ENCODE peak calls at places on chromosomes 3 and 15, in four cellular contexts. E is HS-5; L is iPS-NIHi11; C is activated naive CD4-positive, alpha-beta T cell treated with anti-CD3 and anti-CD28 coated beads for 36 hours. B is an unnamed sample.

GRCh38 chr15:73838795-73839565 is 34.4 kb upstream of the TBC1D21 start:
- DNase-seq in E (no peak), L (no peak), C (no peak), B (peak; percentile 53)

GRCh38 chr3:171508206-171508605 is 48.0 kb upstream of the TNIK start:
- DNase-seq in C (no peak), L (no peak), E (no peak), B (no peak)

GRCh38 chr3:127019449-127019848 is 36.5 kb downstream of the PLXNA1 start:
- DNase-seq in C (no peak), E (no peak), L (no peak), B (no peak)

GRCh38 chr3:42515976-42516375 is 13.5 kb downstream of the VIPR1 start:
- DNase-seq in L (no peak), E (no peak), C (no peak), B (no peak)

GRCh38 chr15:38398134-38398533 is 55.8 kb upstream of the FAM98B start:
- DNase-seq in L (no peak), C (no peak), E (peak; percentile 97), B (no peak)

GRCh38 chr15:37860896-37861295 is 73.5 kb upstream of the TMCO5A start:
- DNase-seq in C (no peak), L (no peak), E (no peak), B (no peak)

GRCh38 chr15:50183112-50183794 is 1.3 kb downstream of the SLC27A2 start:
- DNase-seq in E (no peak), C (peak; percentile 74), L (no peak), B (no peak)

GRCh38 chr3:38725726-38726410 is 76.4 kb upstream of the SCN5A start:
- DNase-seq in L (no peak), C (no peak), E (peak; percentile 51), B (no peak)

GRCh38 chr3:139689122-139689521 is 11.3 kb upstream of the NMNAT3 start:
- DNase-seq in E (no peak), L (no peak), C (no peak), B (no peak)

GRCh38 chr3:112671930-112672715 is 31.2 kb upstream of the CCDC80 start:
- DNase-seq in E (peak; percentile 93), L (no peak), C (no peak), B (no peak)

GRCh38 chr15:43206054-43206453 is 14.8 kb downstream of the EPB42 start:
- DNase-seq in E (no peak), L (no peak), C (no peak), B (no peak)

GRCh38 chr3:18998069-18998468 is 150.2 kb upstream of the KCNH8 start:
- DNase-seq in C (no peak), E (no peak), L (no peak), B (no peak)

GRCh38 chr3:30124435-30125390 is 481.7 kb upstream of the TGFBR2 start:
- DNase-seq in E (no peak), C (no peak), L (no peak), B (no peak)

GRCh38 chr3:67017211-67017610 is 19.1 kb downstream of the KBTBD8 start:
- DNase-seq in L (no peak), E (no peak), C (peak; percentile 45), B (no peak)

GRCh38 chr3:30586806-30587486 is 19.5 kb upstream of the TGFBR2 start:
- DNase-seq in L (no peak), E (no peak), C (no peak), B (no peak)

B was measured in hippocampal formation.